ENCODE peak calls at places on chromosome 13, in five cellular contexts. S, I, J, P and V are unnamed samples.

GRCh38 chr13:96091164-96091931 is 1.4 kb downstream of the HS6ST3 start:
- DNase-seq in S (peak; percentile 46), I (no peak), J (no peak), P (peak; percentile 14), V (peak; percentile 68)

GRCh38 chr13:113485545-113485944 is 5.0 kb downstream of the DCUN1D2 start:
- DNase-seq in S (peak; percentile 76), I (no peak), J (no peak), P (no peak), V (no peak)

GRCh38 chr13:28000567-28000966 is 12.1 kb upstream of the URAD start:
- DNase-seq in S (no peak), I (no peak), J (peak; percentile 5), P (no peak), V (no peak)

GRCh38 chr13:20393273-20394235 is 132.1 kb downstream of the CRYL1 start:
- DNase-seq in S (no peak), I (no peak), J (no peak), P (no peak), V (no peak)

GRCh38 chr13:49219647-49220034 is 497 bp upstream of the MLNR start:
- DNase-seq in S (no peak), I (no peak), J (no peak), P (no peak), V (no peak)

GRCh38 chr13:102847272-102848234 is 1.7 kb downstream of the ERCC5 start:
- DNase-seq in S (peak; percentile 17), I (peak; percentile 77), J (peak; percentile 27), P (no peak), V (no peak)

GRCh38 chr13:80499536-80500280 is 158.8 kb upstream of the SPRY2 start:
- DNase-seq in S (no peak), I (no peak), J (no peak), P (no peak), V (no peak)

GRCh38 chr13:57946361-57946760 is 314.8 kb downstream of the PCDH17 start:
- DNase-seq in S (no peak), I (no peak), J (no peak), P (no peak), V (no peak)

GRCh38 chr13:113774177-113775107 is 15.4 kb downstream of the TMEM255B start:
- DNase-seq in S (peak; percentile 50), I (no peak), J (no peak), P (no peak), V (no peak)

GRCh38 chr13:84574851-84575250 is 692.6 kb upstream of the SLITRK1 start:
- DNase-seq in S (peak; percentile 2), I (no peak), J (peak; percentile 0), P (no peak), V (no peak)

GRCh38 chr13:61142506-61142905 is 273.1 kb downstream of the PCDH20 start:
- DNase-seq in S (no peak), I (no peak), J (no peak), P (no peak), V (no peak)

GRCh38 chr13:47794963-47795362 is 206.1 kb downstream of the SUCLA2 start:
- DNase-seq in S (peak; percentile 26), I (no peak), J (peak; percentile 6), P (no peak), V (no peak)

GRCh38 chr13:27130223-27131015 is 41.2 kb downstream of the USP12 start:
- DNase-seq in S (no peak), I (no peak), J (no peak), P (no peak), V (no peak)

GRCh38 chr13:23510979-23511735 is 59.1 kb upstream of the TNFRSF19 start:
- DNase-seq in S (no peak), I (no peak), J (peak; percentile 51), P (no peak), V (no peak)

GRCh38 chr13:87671031-87671823 is at the start of gene SLITRK5:
- DNase-seq in S (peak; percentile 86), I (peak; percentile 89), J (peak; percentile 81), P (peak; percentile 81), V (peak; percentile 91)

DNA sequence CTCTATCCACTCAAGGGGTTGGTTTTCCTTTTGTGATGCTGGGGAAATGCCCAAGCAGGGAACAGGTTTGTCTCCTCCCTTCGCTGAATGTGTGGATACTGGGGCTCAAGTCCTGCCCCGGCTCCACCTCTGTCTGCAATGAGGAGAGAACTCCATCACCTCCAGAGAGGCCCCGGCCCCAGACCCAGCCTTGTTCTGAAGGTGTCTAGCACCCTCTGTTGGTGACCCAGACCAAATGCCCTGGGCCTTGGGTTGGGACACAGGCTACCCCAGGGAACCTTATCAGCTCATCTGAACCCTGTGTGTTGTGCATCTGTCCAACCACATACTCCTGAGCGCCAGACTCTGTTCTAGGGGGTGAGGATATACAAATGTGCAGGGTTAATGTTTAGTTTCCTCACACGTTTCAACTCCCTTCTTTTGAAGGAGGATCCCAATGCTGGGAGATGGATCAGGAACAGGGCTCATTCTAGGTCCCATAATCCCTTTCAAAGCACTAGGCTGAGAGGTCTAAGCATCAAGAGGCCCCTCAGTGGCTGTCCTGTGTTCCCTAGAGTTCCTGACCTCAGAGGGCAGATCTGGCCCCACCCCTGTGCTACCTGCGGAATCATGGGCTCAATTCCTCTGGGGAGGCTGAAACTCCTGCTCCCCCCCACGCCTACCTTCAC is 112.5 kb upstream of the SLC7A1 start:
- DNase-seq in S (peak; percentile 41), I (no peak), J (peak; percentile 32), P (no peak), V (no peak)
- TF ChIP-seq CTCF in S (peak; percentile 72), I (no peak), J (peak; percentile 36), P (peak; percentile 49), V (peak; percentile 63)

DNA sequence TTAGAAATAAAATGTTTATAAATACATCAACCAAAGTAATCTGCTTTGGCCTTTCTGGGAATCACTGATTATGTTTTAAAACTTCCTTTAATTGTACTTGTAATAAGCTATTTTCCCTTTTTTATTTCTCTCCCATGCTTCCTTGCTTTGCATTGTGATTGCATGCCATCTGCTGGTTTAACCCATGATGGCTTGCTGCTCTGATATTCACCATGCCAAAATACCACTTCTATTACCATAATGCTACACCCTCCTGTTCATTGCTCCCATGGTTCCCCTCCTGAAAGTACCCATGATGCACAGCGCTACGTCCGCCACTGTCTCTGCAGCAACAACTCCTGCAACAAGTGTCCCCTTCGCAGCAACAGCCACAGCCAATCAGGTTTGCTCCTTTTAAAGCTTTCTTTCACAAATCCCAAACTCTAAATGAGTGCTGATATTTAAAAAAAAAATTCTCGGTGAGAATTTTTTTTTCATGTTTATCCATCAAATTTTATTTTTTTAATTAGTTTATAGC is 67.7 kb upstream of the RAP2A start:
- DNase-seq in S (no peak), I (no peak), J (peak; percentile 16), P (no peak), V (no peak)
- TF ChIP-seq CTCF in S (peak; percentile 33), I (no peak), J (peak; percentile 22), P (no peak), V (no peak)

DNA sequence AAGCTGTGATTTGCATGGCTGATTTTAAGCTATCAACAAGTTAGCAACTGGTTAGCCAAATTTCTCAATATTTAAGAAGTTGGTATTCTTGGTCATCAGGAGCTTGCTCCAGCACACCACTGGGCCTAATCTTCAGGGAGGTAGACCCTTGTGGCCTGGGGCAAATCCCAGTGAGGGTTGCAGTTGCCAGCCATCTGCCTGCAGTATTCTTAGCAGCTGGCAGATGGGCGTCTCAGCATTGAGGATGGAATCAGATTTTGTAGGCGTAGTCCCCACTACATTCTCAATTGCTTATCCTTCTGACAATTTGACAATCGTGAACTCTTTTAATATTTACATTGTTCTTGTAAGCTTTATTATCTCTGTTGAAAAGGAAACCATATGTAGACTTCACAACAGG is 1266.2 kb downstream of the SLITRK5 start:
- DNase-seq in S (no peak), I (no peak), J (no peak), P (no peak), V (no peak)
- TF ChIP-seq CTCF in S (no peak), I (no peak), J (no peak), P (no peak), V (no peak)

GRCh38 chr13:44874176-44874575 is 115.1 kb downstream of the NUFIP1 start:
- DNase-seq in S (no peak), I (no peak), J (no peak), P (no peak), V (no peak)

GRCh38 chr13:44874886-44875630 is 114.2 kb downstream of the NUFIP1 start:
- DNase-seq in S (no peak), I (no peak), J (no peak), P (no peak), V (no peak)

GRCh38 chr13:44884076-44884729 is 105.1 kb downstream of the NUFIP1 start:
- DNase-seq in S (no peak), I (no peak), J (no peak), P (no peak), V (no peak)

GRCh38 chr13:44876782-44877324 is 112.4 kb downstream of the NUFIP1 start:
- DNase-seq in S (no peak), I (no peak), J (peak; percentile 26), P (no peak), V (no peak)

GRCh38 chr13:44879452-44880058 is 109.7 kb downstream of the NUFIP1 start:
- DNase-seq in S (peak; percentile 18), I (no peak), J (peak; percentile 52), P (no peak), V (no peak)
- TF ChIP-seq CTCF in S (peak; percentile 57), I (no peak), J (peak; percentile 50), P (peak; percentile 43), V (peak; percentile 48)

DNA sequence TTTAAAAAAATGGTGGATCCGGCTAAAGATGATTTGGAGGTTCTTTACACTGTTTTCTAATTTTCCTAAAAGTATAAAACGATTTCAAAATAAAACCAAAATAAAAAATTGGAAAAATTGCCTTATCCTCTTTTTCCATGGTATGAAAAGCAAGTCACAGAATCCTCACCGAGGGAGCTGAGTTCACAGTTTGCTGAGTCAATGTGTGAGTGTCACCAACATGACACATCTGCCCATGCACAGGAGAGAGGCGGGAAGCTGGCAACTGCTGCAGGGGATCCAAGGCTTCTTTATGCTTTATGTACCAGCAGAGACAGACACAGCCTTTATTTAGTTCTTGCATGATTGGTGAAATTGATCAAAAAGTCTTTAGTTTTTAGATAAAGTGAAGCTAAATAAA is 157.8 kb downstream of the TNFSF13B start:
- DNase-seq in S (no peak), I (no peak), J (peak; percentile 6), P (no peak), V (no peak)
- TF ChIP-seq CTCF in S (no peak), I (no peak), J (no peak), P (no peak), V (no peak)

GRCh38 chr13:82739881-82740280 is 1142.4 kb downstream of the SLITRK1 start:
- DNase-seq in S (no peak), I (peak; percentile 14), J (no peak), P (no peak), V (no peak)
- TF ChIP-seq CTCF in S (no peak), I (no peak), J (no peak), P (no peak), V (no peak)

DNA sequence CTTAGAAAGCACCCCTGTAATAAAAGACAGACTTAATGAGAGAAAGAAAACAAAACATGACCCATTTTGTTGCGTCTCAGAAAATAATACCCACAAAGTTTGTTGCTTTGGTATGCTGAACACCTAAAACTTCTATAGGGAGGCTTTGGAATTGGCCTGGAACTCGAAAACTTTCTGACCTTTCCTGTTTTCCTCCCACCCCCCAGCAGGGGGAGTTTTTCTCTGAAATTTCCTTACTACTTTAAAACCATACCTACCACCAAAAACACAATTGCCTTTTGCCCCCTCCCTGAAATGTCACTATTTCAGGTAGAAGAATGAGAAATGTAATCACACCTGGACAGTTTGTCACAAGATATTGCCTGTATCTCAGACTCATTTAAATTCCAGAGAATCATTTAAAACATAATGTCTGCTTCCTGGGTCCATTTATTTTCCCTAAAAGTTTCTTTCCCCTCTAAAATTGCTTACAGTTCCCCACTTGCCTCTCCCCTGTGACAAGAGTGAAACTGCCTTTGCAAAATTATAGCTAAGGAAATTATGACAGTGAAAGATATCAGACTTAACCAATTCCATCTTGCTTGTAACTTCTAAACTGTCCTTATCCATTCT is 2700.2 kb downstream of the PCDH9 start:
- DNase-seq in S (peak; percentile 14), I (no peak), J (peak; percentile 4), P (no peak), V (no peak)
- TF ChIP-seq CTCF in S (peak; percentile 62), I (no peak), J (peak; percentile 29), P (peak; percentile 64), V (peak; percentile 75)